ENCODE peak calls at places on chromosomes 4 and X, in six cellular contexts. V is stimulated activated CD4-positive, alpha-beta T cell treated with anti-CD3 and anti-CD28 coated beads, Interleukin-2, amount 100 ng/mL, for 48 hours; O is activated CD8-positive, alpha-beta memory T cell treated with anti-CD3 and anti-CD28 coated beads for 1 hour; A is WERI-Rb-1; N is brain microvascular endothelial cell; W is T-helper 1 cell. Q is an unnamed sample.

GRCh38 chrX:55663584-55663983 is 40.4 kb downstream of the FOXR2 start:
- DNase-seq in W (no peak), O (no peak), A (no peak), N (no peak), V (no peak), Q (no peak)

GRCh38 chrX:13043938-13044337 is 482 bp downstream of the FAM9C start:
- DNase-seq in A (no peak), O (no peak), V (no peak), W (no peak), N (no peak), Q (no peak)

GRCh38 chrX:136712631-136713030 is 64.7 kb downstream of the CD40LG start:
- DNase-seq in A (no peak), V (no peak), O (no peak), W (no peak), N (no peak), Q (no peak)

GRCh38 chrX:42755820-42756219 is 22.1 kb downstream of the PPP1R2C start:
- DNase-seq in W (no peak), N (peak), A (no peak), V (no peak), O (no peak), Q (no peak)

GRCh38 chr4:16123356-16124084 is 39.7 kb upstream of the PROM1 start:
- DNase-seq in O (no peak), A (no peak), N (no peak), W (no peak), V (no peak), Q (no peak)

GRCh38 chr4:69748176-69748575 is 12.2 kb downstream of the SULT1B1 start:
- DNase-seq in N (no peak), V (no peak), A (no peak), W (no peak), O (no peak), Q (no peak)

GRCh38 chr4:139806929-139807328 is 141.3 kb downstream of the MGST2 start:
- DNase-seq in O (no peak), N (no peak), V (no peak), A (no peak), W (no peak), Q (no peak)

GRCh38 chrX:55619547-55619946 is 3.7 kb upstream of the FOXR2 start:
- DNase-seq in O (no peak), N (no peak), A (no peak), W (no peak), V (no peak), Q (no peak)

GRCh38 chr4:54547299-54548097 is 110.3 kb upstream of the KIT start:
- DNase-seq in N (no peak), V (no peak), W (no peak), O (no peak), A (no peak), Q (no peak)

GRCh38 chr4:2155246-2155645 is 86.7 kb downstream of the HAUS3 start:
- DNase-seq in O (no peak), W (no peak), V (no peak), N (no peak), A (no peak), Q (no peak)

GRCh38 chrX:19629541-19629940 is 114.2 kb upstream of the MAP3K15 start:
- DNase-seq in A (no peak), W (no peak), V (no peak), O (no peak), N (no peak), Q (no peak)

GRCh38 chrX:42732506-42732905 is 45.5 kb downstream of the PPP1R2C start:
- DNase-seq in N (peak), A (no peak), O (no peak), W (no peak), V (no peak), Q (no peak)

GRCh38 chr4:66000500-66001117 is 330.3 kb upstream of the EPHA5 start:
- DNase-seq in V (no peak), O (no peak), N (no peak), W (no peak), A (no peak), Q (no peak)

GRCh38 chr4:84179413-84179812 is 319.7 kb downstream of the NKX6-1 start:
- DNase-seq in V (no peak), W (no peak), N (no peak), A (no peak), O (no peak), Q (no peak)

GRCh38 chr4:54661686-54662085 is 3.9 kb downstream of the KIT start:
- DNase-seq in A (no peak), W (no peak), O (no peak), V (no peak), N (peak), Q (no peak)

Q was measured in GM18507.